ENCODE peak calls at places on chromosomes 6 and 20, in eight cellular contexts. One of them, this sample, is unnamed.

GRCh38 chr6:137866200-137866913 is 702 bp upstream of the TNFAIP3 start:
- DNase-seq in HepG2: no peak
- DNase-seq in BE2C: no peak
- DNase-seq in astrocyte of the cerebellum: no peak
- DNase-seq in BJ: no peak
- DNase-seq in nephron progenitor cell: no peak
- DNase-seq in tibial nerve: peak
- DNase-seq in NB4: peak
- DNase-seq in this sample: no peak

GRCh38 chr6:108442770-108443520 is 117.8 kb upstream of the FOXO3 start:
- DNase-seq in HepG2: no peak
- DNase-seq in BE2C: no peak
- DNase-seq in astrocyte of the cerebellum: no peak
- DNase-seq in BJ: no peak
- DNase-seq in nephron progenitor cell: no peak
- DNase-seq in tibial nerve: no peak
- DNase-seq in NB4: peak
- DNase-seq in this sample: no peak

GRCh38 chr6:75747371-75747984 is 1.6 kb upstream of the MYO6 start:
- DNase-seq in HepG2: no peak
- DNase-seq in BE2C: no peak
- DNase-seq in astrocyte of the cerebellum: no peak
- DNase-seq in BJ: no peak
- DNase-seq in nephron progenitor cell: no peak
- DNase-seq in tibial nerve: no peak
- DNase-seq in NB4: no peak
- DNase-seq in this sample: peak

GRCh38 chr20:19661717-19662637 is 96.1 kb upstream of the RIN2 start:
- DNase-seq in HepG2: peak
- DNase-seq in BE2C: peak
- DNase-seq in astrocyte of the cerebellum: peak
- DNase-seq in BJ: peak
- DNase-seq in nephron progenitor cell: peak
- DNase-seq in tibial nerve: peak
- DNase-seq in NB4: peak
- DNase-seq in this sample: peak

GRCh38 chr20:2519115-2519815 is 10.6 kb upstream of the ZNF343 start:
- DNase-seq in HepG2: no peak
- DNase-seq in BE2C: no peak
- DNase-seq in astrocyte of the cerebellum: no peak
- DNase-seq in BJ: no peak
- DNase-seq in nephron progenitor cell: no peak
- DNase-seq in tibial nerve: no peak
- DNase-seq in NB4: no peak
- DNase-seq in this sample: no peak

GRCh38 chr6:158344534-158344933 is 32.3 kb downstream of the TULP4 start:
- DNase-seq in HepG2: no peak
- DNase-seq in BE2C: no peak
- DNase-seq in astrocyte of the cerebellum: no peak
- DNase-seq in BJ: no peak
- DNase-seq in nephron progenitor cell: no peak
- DNase-seq in tibial nerve: no peak
- DNase-seq in NB4: no peak
- DNase-seq in this sample: no peak

GRCh38 chr6:33339193-33339592 is 21.6 kb upstream of the ZBTB22 start:
- DNase-seq in HepG2: no peak
- DNase-seq in BE2C: no peak
- DNase-seq in astrocyte of the cerebellum: no peak
- DNase-seq in BJ: no peak
- DNase-seq in nephron progenitor cell: no peak
- DNase-seq in tibial nerve: no peak
- DNase-seq in NB4: no peak
- DNase-seq in this sample: no peak

GRCh38 chr20:23078994-23079364 is 7.1 kb downstream of the CD93 start:
- DNase-seq in HepG2: peak
- DNase-seq in BE2C: no peak
- DNase-seq in astrocyte of the cerebellum: no peak
- DNase-seq in BJ: no peak
- DNase-seq in nephron progenitor cell: no peak
- DNase-seq in tibial nerve: no peak
- DNase-seq in NB4: no peak
- DNase-seq in this sample: no peak

GRCh38 chr6:87682310-87682709 is 19.7 kb downstream of the AKIRIN2 start:
- DNase-seq in HepG2: no peak
- DNase-seq in BE2C: no peak
- DNase-seq in astrocyte of the cerebellum: no peak
- DNase-seq in BJ: no peak
- DNase-seq in nephron progenitor cell: no peak
- DNase-seq in tibial nerve: no peak
- DNase-seq in NB4: no peak
- DNase-seq in this sample: no peak

GRCh38 chr6:135306740-135307420 is 125.8 kb downstream of the MYB start:
- DNase-seq in HepG2: no peak
- DNase-seq in BE2C: no peak
- DNase-seq in astrocyte of the cerebellum: no peak
- DNase-seq in BJ: no peak
- DNase-seq in nephron progenitor cell: no peak
- DNase-seq in tibial nerve: no peak
- DNase-seq in NB4: peak
- DNase-seq in this sample: no peak

GRCh38 chr20:44601801-44602204 is 19.4 kb downstream of the PKIG start:
- DNase-seq in HepG2: no peak
- DNase-seq in BE2C: no peak
- DNase-seq in astrocyte of the cerebellum: peak
- DNase-seq in BJ: peak
- DNase-seq in nephron progenitor cell: no peak
- DNase-seq in tibial nerve: peak
- DNase-seq in NB4: no peak
- DNase-seq in this sample: peak

GRCh38 chr6:160221423-160221822 is 37.2 kb downstream of the SLC22A2 start:
- DNase-seq in HepG2: peak
- DNase-seq in BE2C: no peak
- DNase-seq in astrocyte of the cerebellum: no peak
- DNase-seq in BJ: no peak
- DNase-seq in nephron progenitor cell: no peak
- DNase-seq in tibial nerve: no peak
- DNase-seq in NB4: peak
- DNase-seq in this sample: no peak

DNA sequence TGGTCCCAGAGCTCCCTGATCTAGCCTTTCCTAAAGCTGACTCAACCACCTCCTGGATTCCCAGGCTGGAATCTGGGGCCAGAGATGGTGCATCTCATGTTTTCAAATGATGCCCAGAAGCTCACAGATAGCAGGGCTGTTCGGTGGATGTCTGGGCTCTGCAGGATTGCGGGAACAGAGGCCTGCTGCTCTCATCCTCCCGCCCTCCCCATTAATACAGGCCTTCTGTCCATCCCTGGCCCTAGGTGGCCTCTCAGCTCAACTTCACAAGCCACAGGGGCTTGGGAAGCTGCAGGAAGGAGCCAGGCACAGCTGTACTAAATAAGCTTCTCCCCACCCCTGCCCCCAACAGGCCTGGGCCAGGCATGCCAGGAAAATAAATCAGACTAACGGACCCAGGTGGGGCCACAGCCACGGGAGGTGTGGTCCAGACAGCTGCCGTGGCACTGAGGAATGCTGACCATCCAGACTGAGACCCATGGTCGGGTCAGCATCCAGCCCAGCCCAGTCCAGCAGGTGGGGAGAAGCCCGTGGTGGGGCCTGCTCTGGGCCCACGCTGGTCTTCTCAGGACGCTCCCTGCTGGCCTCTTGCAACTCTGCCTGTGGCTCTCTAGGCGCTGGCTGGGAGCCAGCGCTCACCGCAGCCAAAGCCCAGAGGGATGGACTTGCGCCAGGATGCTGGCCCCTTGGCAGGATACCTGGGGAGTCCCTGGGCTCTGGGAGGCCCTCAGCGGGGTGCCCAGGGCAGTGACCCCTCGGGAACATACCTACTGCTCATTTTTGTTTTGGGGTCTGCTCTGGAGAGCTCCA is 8.5 kb upstream of the YTHDF1 start:
- DNase-seq in HepG2: peak
- DNase-seq in BE2C: peak
- DNase-seq in astrocyte of the cerebellum: peak
- DNase-seq in BJ: no peak
- DNase-seq in nephron progenitor cell: no peak
- DNase-seq in tibial nerve: no peak
- DNase-seq in NB4: peak
- DNase-seq in this sample: peak
- TF ChIP-seq CTCF in HepG2: peak
- TF ChIP-seq CTCF in BE2C: peak
- TF ChIP-seq CTCF in astrocyte of the cerebellum: peak
- TF ChIP-seq CTCF in BJ: peak
- TF ChIP-seq CTCF in nephron progenitor cell: no peak
- TF ChIP-seq CTCF in tibial nerve: no peak
- TF ChIP-seq CTCF in NB4: no peak
- TF ChIP-seq CTCF in this sample: no peak

GRCh38 chr6:150600302-150601017 is 775 bp downstream of the PLEKHG1 start:
- DNase-seq in HepG2: peak
- DNase-seq in BE2C: peak
- DNase-seq in astrocyte of the cerebellum: peak
- DNase-seq in BJ: no peak
- DNase-seq in nephron progenitor cell: peak
- DNase-seq in tibial nerve: peak
- DNase-seq in NB4: peak
- DNase-seq in this sample: peak
- TF ChIP-seq CTCF in HepG2: peak
- TF ChIP-seq CTCF in BE2C: peak
- TF ChIP-seq CTCF in astrocyte of the cerebellum: peak
- TF ChIP-seq CTCF in BJ: peak
- TF ChIP-seq CTCF in nephron progenitor cell: peak
- TF ChIP-seq CTCF in tibial nerve: peak
- TF ChIP-seq CTCF in NB4: no peak
- TF ChIP-seq CTCF in this sample: peak

GRCh38 chr20:43409041-43409913 is 48.4 kb upstream of the SRSF6 start:
- DNase-seq in HepG2: peak
- DNase-seq in BE2C: peak
- DNase-seq in astrocyte of the cerebellum: peak
- DNase-seq in BJ: no peak
- DNase-seq in nephron progenitor cell: peak
- DNase-seq in tibial nerve: no peak
- DNase-seq in NB4: peak
- DNase-seq in this sample: no peak
- TF ChIP-seq CTCF in HepG2: peak
- TF ChIP-seq CTCF in BE2C: peak
- TF ChIP-seq CTCF in astrocyte of the cerebellum: peak
- TF ChIP-seq CTCF in BJ: peak
- TF ChIP-seq CTCF in nephron progenitor cell: peak
- TF ChIP-seq CTCF in tibial nerve: no peak
- TF ChIP-seq CTCF in NB4: peak
- TF ChIP-seq CTCF in this sample: no peak

GRCh38 chr20:15099130-15099529 is 761.7 kb upstream of the FLRT3 start:
- DNase-seq in HepG2: no peak
- DNase-seq in BE2C: no peak
- DNase-seq in astrocyte of the cerebellum: no peak
- DNase-seq in BJ: no peak
- DNase-seq in nephron progenitor cell: no peak
- DNase-seq in tibial nerve: no peak
- DNase-seq in NB4: no peak
- DNase-seq in this sample: no peak
- TF ChIP-seq CTCF in HepG2: no peak
- TF ChIP-seq CTCF in BE2C: no peak
- TF ChIP-seq CTCF in astrocyte of the cerebellum: no peak
- TF ChIP-seq CTCF in BJ: no peak
- TF ChIP-seq CTCF in nephron progenitor cell: no peak
- TF ChIP-seq CTCF in tibial nerve: no peak
- TF ChIP-seq CTCF in NB4: no peak
- TF ChIP-seq CTCF in this sample: no peak

GRCh38 chr20:18066421-18067333 is 9.0 kb upstream of the OVOL2 start:
- DNase-seq in HepG2: peak
- DNase-seq in BE2C: no peak
- DNase-seq in astrocyte of the cerebellum: no peak
- DNase-seq in BJ: no peak
- DNase-seq in nephron progenitor cell: no peak
- DNase-seq in tibial nerve: no peak
- DNase-seq in NB4: no peak
- DNase-seq in this sample: no peak
- TF ChIP-seq CTCF in HepG2: peak
- TF ChIP-seq CTCF in BE2C: peak
- TF ChIP-seq CTCF in astrocyte of the cerebellum: peak
- TF ChIP-seq CTCF in BJ: peak
- TF ChIP-seq CTCF in nephron progenitor cell: no peak
- TF ChIP-seq CTCF in tibial nerve: no peak
- TF ChIP-seq CTCF in NB4: no peak
- TF ChIP-seq CTCF in this sample: no peak

DNA sequence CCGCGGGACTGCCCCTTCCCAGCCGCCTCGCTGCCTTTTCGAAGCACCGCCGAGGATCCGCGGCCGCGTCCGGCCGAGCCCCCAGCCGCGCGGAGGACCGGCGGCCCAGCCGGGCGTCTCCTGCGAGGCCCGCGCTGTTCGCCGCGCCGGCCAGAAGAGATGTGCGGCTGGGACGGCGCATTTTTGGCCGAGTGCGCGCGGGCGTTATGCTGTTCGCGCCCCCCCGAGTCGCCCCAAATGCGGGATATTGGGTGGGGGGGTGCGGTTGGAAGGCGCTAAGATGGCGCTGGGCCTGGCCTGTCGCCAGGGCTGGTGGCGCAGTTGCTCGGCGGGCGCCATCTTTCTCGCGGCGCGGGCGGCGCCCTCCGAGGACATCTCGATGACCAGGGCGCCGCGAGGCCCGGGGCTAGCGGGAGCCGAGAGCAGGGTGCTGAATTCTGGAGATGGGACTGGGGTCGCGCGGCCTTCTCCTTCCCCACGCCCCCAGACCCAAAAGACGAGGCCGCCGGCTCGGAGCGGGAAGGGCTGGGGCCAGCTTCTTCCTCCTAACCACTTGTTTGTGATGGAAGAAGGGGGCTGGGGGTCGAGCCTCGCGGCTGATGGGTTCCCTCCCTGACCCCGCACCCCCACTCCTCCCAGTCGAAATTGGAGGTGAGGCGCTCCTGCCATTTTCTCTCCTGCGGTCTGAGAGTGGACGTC is 1.5 kb downstream of the BICRAL start:
- DNase-seq in HepG2: peak
- DNase-seq in BE2C: peak
- DNase-seq in astrocyte of the cerebellum: no peak
- DNase-seq in BJ: no peak
- DNase-seq in nephron progenitor cell: peak
- DNase-seq in tibial nerve: peak
- DNase-seq in NB4: peak
- DNase-seq in this sample: peak
- TF ChIP-seq CTCF in HepG2: peak
- TF ChIP-seq CTCF in BE2C: no peak
- TF ChIP-seq CTCF in astrocyte of the cerebellum: no peak
- TF ChIP-seq CTCF in BJ: no peak
- TF ChIP-seq CTCF in nephron progenitor cell: no peak
- TF ChIP-seq CTCF in tibial nerve: no peak
- TF ChIP-seq CTCF in NB4: no peak
- TF ChIP-seq CTCF in this sample: no peak

GRCh38 chr6:56624728-56625069 is 18.0 kb downstream of the DST start:
- DNase-seq in HepG2: peak
- DNase-seq in BE2C: no peak
- DNase-seq in astrocyte of the cerebellum: no peak
- DNase-seq in BJ: no peak
- DNase-seq in nephron progenitor cell: no peak
- DNase-seq in tibial nerve: no peak
- DNase-seq in NB4: no peak
- DNase-seq in this sample: no peak
- TF ChIP-seq CTCF in HepG2: no peak
- TF ChIP-seq CTCF in BE2C: no peak
- TF ChIP-seq CTCF in astrocyte of the cerebellum: no peak
- TF ChIP-seq CTCF in BJ: no peak
- TF ChIP-seq CTCF in nephron progenitor cell: no peak
- TF ChIP-seq CTCF in tibial nerve: no peak
- TF ChIP-seq CTCF in NB4: no peak
- TF ChIP-seq CTCF in this sample: no peak